ENCODE peak calls at places on chromosomes 12 and 14, in five cellular contexts. J is PC-9; O is CD8-positive, alpha-beta memory T cell; R is transverse colon; Y is GM23248. U is an unnamed sample.

GRCh38 chr14:69715725-69716482 is 51.0 kb upstream of the SRSF5 start:
- DNase-seq in J (peak), R (peak), Y (peak), O (no peak), U (peak)

GRCh38 chr12:132475304-132476037 is 14.5 kb upstream of the FBRSL1 start:
- DNase-seq in J (no peak), R (no peak), Y (peak), O (peak), U (peak)

GRCh38 chr14:23056257-23056955 is 914 bp downstream of the CDH24 start:
- DNase-seq in O (peak), Y (peak), J (peak), R (peak), U (peak)

GRCh38 chr14:65074449-65075155 is 27.7 kb downstream of the MAX start:
- DNase-seq in J (no peak), O (no peak), R (no peak), Y (no peak), U (no peak)

GRCh38 chr12:108565976-108566375 is 3.6 kb downstream of the ISCU start:
- DNase-seq in O (peak), Y (peak), J (peak), R (peak), U (peak)

GRCh38 chr14:27318769-27319280 is 721.0 kb upstream of the NOVA1 start:
- DNase-seq in J (no peak), O (no peak), Y (no peak), R (no peak), U (no peak)

GRCh38 chr14:38536376-38537038 is 280.6 kb upstream of the CLEC14A start:
- DNase-seq in Y (peak), R (no peak), O (no peak), J (no peak), U (no peak)

GRCh38 chr12:87866602-87867292 is 162.5 kb downstream of the C12orf50 start:
- DNase-seq in J (no peak), O (no peak), R (no peak), Y (peak), U (no peak)

GRCh38 chr14:33934043-33934750 is 16.7 kb downstream of the EGLN3 start:
- DNase-seq in J (no peak), O (no peak), R (no peak), Y (no peak), U (no peak)

GRCh38 chr14:99757331-99758070 is 35.7 kb upstream of the EML1 start:
- DNase-seq in Y (peak), O (peak), J (no peak), R (no peak), U (no peak)

GRCh38 chr12:67911293-67911637 is 78.0 kb upstream of the IFNG-AS1 start:
- DNase-seq in J (no peak), Y (peak), R (no peak), O (no peak), U (no peak)

GRCh38 chr12:97921957-97922722 is 459.5 kb downstream of the RMST start:
- DNase-seq in R (no peak), J (no peak), O (no peak), Y (peak), U (no peak)

GRCh38 chr12:32761716-32762115 is 6.0 kb upstream of the YARS2 start:
- DNase-seq in Y (no peak), O (no peak), R (no peak), J (no peak), U (no peak)

GRCh38 chr12:7609480-7609879 is 56.2 kb downstream of the APOBEC1 start:
- DNase-seq in J (no peak), Y (peak), R (no peak), O (no peak), U (no peak)

GRCh38 chr14:64801800-64802199 is 77.9 kb downstream of the SPTB start:
- DNase-seq in R (no peak), O (no peak), Y (peak), J (peak), U (no peak)

GRCh38 chr12:123041811-123042655 is 61.6 kb downstream of the ARL6IP4 start:
- DNase-seq in J (no peak), O (no peak), Y (no peak), R (peak), U (no peak)

GRCh38 chr12:27592548-27592947 is 68.5 kb downstream of the PPFIBP1 start:
- DNase-seq in O (no peak), J (peak), R (no peak), Y (peak), U (no peak)

GRCh38 chr12:92759634-92760268 is 57.0 kb downstream of the PLEKHG7 start:
- DNase-seq in J (peak), R (no peak), Y (peak), O (no peak), U (no peak)

GRCh38 chr14:94342334-94342934 is 19.3 kb upstream of the SERPINA6 start:
- DNase-seq in J (no peak), R (peak), O (no peak), Y (peak), U (peak)

GRCh38 chr12:124236651-124237050 is 58.2 kb upstream of the RFLNA start:
- DNase-seq in Y (peak), R (peak), J (no peak), O (no peak), U (no peak)

GRCh38 chr12:130384234-130384633 is 46.5 kb downstream of the PIWIL1 start:
- DNase-seq in J (no peak), O (no peak), R (no peak), Y (no peak), U (no peak)

GRCh38 chr12:18296909-18297280 is 35.6 kb downstream of the PIK3C2G start:
- DNase-seq in J (no peak), O (no peak), R (no peak), Y (no peak), U (no peak)

GRCh38 chr12:55830601-55831406 is 1.4 kb upstream of the DNAJC14 start:
- DNase-seq in J (peak), O (peak), Y (peak), R (peak), U (peak)

GRCh38 chr12:13144266-13144828 is 40.9 kb upstream of the GSG1 start:
- DNase-seq in Y (no peak), J (no peak), R (no peak), O (no peak), U (no peak)

GRCh38 chr12:49583361-49584094 is 15.6 kb upstream of the MCRS1 start:
- DNase-seq in J (no peak), O (no peak), Y (peak), R (no peak), U (no peak)

GRCh38 chr12:103840399-103840880 is 594 bp downstream of the NT5DC3 start:
- DNase-seq in R (peak), Y (peak), O (peak), J (no peak), U (peak)

GRCh38 chr14:81423504-81423903 is 23.4 kb upstream of the STON2 start:
- DNase-seq in R (no peak), O (no peak), Y (no peak), J (no peak), U (peak)

GRCh38 chr12:124915249-124916236 is 1.1 kb upstream of the UBC start:
- DNase-seq in Y (peak), R (peak), J (peak), O (no peak), U (peak)

GRCh38 chr12:73677520-73678291 is 859.9 kb upstream of the ATXN7L3B start:
- DNase-seq in R (no peak), Y (no peak), O (no peak), J (no peak), U (no peak)

GRCh38 chr12:131853832-131854797 is 25.9 kb downstream of the MMP17 start:
- DNase-seq in J (no peak), R (no peak), O (no peak), Y (no peak), U (peak)

GRCh38 chr14:59228416-59228815 is 39.9 kb downstream of the DAAM1 start:
- DNase-seq in Y (peak), R (no peak), J (no peak), O (no peak), U (no peak)

DNA sequence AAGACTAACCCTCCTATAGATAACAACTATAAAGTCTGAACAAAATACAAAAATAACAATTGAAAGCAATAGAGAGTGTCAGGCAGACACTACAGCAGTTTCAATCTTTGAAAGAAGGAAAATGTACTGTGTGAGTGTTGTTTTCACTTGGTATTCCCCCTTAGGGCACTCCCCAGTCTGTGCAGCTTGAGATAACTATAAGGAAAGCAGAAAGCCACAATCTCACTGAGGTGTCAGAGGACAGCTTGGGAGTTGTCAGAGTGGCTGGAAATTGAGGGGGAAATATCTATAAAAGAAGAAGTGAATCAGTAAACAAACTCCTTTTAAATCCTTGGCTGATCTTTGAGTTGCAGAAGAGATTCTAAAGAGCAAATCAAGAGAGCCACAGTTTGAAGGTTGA is 364.8 kb downstream of the NELL2 start:
- DNase-seq in Y (no peak), J (no peak), R (no peak), O (no peak), U (no peak)
- H3K27ac ChIP-seq in Y (no peak), J (no peak), R (no peak), O (no peak), U (no peak)

GRCh38 chr14:52313903-52314481 is at the start of gene PTGER2:
- DNase-seq in Y (peak), R (peak), J (peak), O (peak), U (peak)
- H3K27ac ChIP-seq in Y (peak), R (peak), J (no peak), O (peak), U (no peak)

GRCh38 chr12:66724616-66725015 is 45.7 kb upstream of the GRIP1 start:
- DNase-seq in R (no peak), J (no peak), O (no peak), Y (no peak), U (no peak)
- H3K27ac ChIP-seq in R (no peak), J (no peak), O (no peak), Y (no peak), U (no peak)

DNA sequence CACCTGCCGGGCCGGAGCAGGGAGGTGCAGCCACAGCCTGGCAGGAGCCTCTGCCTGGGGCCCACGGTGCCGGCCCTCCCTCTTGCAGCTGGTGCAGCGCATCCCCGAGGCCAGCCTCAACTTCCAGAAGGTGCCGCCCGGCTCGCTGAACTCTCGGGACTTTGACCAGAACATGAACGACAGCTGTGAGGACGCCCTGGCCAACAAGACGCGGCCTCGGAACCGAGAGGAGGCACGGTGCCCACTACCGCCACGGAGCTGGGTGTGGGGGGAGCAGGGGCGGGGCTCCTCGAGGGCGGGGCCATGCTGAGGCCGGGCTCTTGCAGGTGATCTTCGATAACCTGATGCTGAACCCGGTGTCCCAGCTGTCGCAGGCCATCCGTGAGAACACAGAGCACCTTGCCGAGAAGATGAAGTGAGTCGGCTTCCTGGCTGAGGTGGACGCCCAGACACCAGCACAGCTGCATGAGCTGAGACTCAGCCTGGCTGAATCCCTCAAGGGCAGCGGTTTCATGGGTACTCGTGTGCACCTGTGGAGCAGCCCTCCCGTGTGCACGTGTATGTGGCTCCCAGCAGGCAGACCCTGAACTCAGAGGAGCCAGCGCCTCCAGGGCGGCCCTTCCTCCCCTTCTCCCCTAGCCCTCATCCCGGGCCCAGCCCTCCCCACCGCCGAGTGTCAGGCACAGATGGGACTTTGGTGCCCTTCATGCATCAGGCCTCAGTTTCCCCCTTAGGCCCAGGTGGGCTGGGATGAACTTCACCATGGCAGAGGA is 28.6 kb downstream of the CEP170B start:
- DNase-seq in O (no peak), R (peak), J (no peak), Y (no peak), U (peak)
- H3K27ac ChIP-seq in O (no peak), R (no peak), J (no peak), Y (no peak), U (no peak)

DNA sequence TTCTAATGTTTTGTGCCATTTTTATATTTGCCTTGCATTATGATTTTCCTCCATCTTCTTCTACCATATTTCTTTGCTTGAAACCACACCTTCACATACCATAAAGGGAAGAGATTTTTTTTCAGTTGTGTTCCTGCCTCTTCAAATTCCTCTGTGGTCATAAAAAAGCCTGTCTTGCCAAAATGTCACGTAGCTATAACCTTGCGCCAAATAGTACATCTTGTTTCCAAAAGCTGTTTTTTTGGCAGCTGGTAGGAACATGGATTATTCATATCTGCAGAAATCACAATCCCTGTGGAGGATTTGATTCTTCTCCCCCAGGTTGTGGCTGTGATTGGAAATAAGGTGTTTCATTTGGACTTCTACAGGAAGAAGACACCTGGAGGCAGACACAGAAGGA is 133.6 kb upstream of the SLC35F4 start:
- DNase-seq in R (no peak), Y (no peak), O (no peak), J (no peak), U (no peak)
- H3K27ac ChIP-seq in R (no peak), Y (no peak), O (no peak), J (no peak), U (no peak)

DNA sequence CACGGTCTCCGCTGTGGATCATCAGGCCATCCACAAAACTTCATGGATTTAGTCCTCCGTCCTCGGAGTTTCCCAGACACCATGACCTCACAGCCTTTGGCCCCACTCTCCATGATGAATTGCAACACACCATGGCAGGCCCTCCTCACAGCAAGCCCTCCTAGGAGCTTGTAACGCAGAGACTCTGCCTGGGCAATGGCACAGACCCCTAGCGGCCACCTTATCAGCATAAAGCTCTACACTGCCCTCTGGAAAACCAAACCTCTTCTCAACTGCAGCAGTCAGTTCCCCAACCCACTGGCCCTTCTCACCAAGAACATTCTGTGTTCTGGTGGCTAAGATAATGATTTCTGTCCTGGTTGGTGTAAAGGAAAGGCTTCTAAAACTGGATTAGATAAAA is 238.4 kb upstream of the USP15 start:
- DNase-seq in O (no peak), Y (no peak), J (no peak), R (no peak), U (no peak)
- H3K27ac ChIP-seq in O (no peak), Y (no peak), J (no peak), R (no peak), U (no peak)

DNA sequence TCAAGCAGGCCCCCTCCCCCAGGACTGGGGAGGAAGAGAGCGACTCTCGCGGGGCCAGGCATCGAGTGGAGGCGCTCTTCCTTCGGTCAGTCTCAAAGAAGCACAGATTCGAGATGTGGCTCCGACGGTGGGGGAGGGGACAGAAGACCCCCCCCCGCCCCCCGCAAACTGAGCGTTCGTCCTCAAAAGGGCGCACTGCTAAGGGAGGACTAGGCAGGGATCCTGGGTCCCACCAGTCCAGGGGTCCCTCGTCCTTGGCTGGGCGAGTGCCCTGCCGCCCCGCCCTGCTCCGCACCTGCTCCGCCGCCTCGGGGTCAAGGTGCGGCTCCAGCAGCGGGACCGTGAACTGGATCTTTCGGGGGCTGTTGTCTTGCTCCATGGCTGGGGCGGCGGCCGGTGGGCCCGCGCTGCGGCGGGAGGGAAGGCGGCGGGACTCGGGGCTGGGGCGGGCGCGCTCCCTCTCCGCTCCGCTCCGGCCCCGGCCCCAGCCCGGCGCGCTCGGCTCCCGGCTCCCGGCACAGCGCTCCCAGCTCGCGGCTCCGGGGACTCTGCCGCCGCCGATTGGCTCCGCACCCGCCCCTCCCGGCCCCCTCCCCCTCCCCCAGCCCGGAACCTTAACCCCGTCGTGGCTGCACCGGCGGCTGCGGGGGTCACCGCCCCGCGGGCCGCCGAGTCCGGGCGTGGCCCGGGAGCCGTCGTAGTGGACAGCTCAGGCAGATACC is at the start of gene PPP1R1A:
- DNase-seq in J (no peak), O (no peak), R (peak), Y (peak), U (peak)
- H3K27ac ChIP-seq in J (no peak), O (no peak), R (peak), Y (no peak), U (peak)

DNA sequence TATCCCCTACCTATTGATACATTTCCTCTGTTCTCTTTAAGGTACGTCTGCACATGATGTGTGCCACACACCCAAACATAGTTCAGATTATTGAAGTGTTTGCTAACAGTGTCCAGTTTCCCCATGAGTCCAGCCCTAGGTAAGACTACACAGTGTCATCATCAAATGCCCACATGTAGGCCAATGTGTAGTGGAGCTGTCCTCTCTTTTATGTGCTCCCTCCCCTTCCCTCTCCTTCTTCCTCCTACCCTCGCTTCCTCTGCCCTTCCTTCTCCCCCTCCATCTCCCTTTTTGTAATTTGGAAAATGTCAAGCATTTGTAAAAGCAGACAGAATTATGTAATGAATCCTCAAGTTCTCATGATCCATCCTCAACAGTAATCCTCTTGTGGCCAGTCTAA is 25.5 kb downstream of the MAPKAPK5 start:
- DNase-seq in O (no peak), J (no peak), R (no peak), Y (no peak), U (no peak)
- H3K27ac ChIP-seq in O (no peak), J (no peak), R (no peak), Y (no peak), U (no peak)